ENCODE peak calls at places on chromosome 17, in five cellular contexts. L is T-cell; W is iPS DF 6.9; N is activated naive CD4-positive, alpha-beta T cell treated with anti-CD3 and anti-CD28 coated beads, Interleukin-2, amount 10 ng/mL, durations not matched to agents 7 days and 5 days; M is stomach. P is an unnamed sample.

GRCh38 chr17:41785091-41785875 is 1.2 kb downstream of the JUP start:
- DNase-seq in L (no peak), N (no peak), M (no peak), W (no peak), P (no peak)

GRCh38 chr17:77128895-77129567 is 11.7 kb upstream of the SEC14L1 start:
- DNase-seq in L (no peak), N (no peak), M (no peak), W (no peak), P (no peak)

GRCh38 chr17:78879679-78880186 is 23.3 kb downstream of the CEP295NL start:
- DNase-seq in L (peak; percentile 54), M (no peak), N (peak; percentile 47), W (no peak), P (peak; percentile 78)

GRCh38 chr17:13491916-13492315 is 109.8 kb downstream of the HS3ST3A1 start:
- DNase-seq in M (no peak), L (no peak), W (no peak), N (no peak), P (no peak)

GRCh38 chr17:1050246-1050995 is 53.5 kb downstream of the TIMM22 start:
- DNase-seq in W (no peak), L (no peak), N (no peak), M (no peak), P (no peak)

GRCh38 chr17:42009170-42009569 is 8.1 kb downstream of the DNAJC7 start:
- DNase-seq in N (no peak), M (no peak), W (no peak), L (no peak), P (no peak)

GRCh38 chr17:65387322-65387721 is 174.1 kb downstream of the AXIN2 start:
- DNase-seq in N (no peak), W (no peak), M (no peak), L (no peak), P (no peak)

GRCh38 chr17:7041607-7042506 is 2.0 kb downstream of the SLC16A11 start:
- DNase-seq in M (no peak), W (no peak), L (no peak), N (no peak), P (no peak)

GRCh38 chr17:61294286-61294685 is 105.4 kb upstream of the TBX2 start:
- DNase-seq in N (no peak), W (no peak), M (no peak), L (no peak), P (no peak)

GRCh38 chr17:50737118-50737698 is 17.8 kb downstream of the LUC7L3 start:
- DNase-seq in L (no peak), M (no peak), W (no peak), N (no peak), P (no peak)

GRCh38 chr17:82170412-82170961 is 42.2 kb downstream of the CCDC57 start:
- DNase-seq in M (no peak), W (no peak), N (no peak), L (no peak), P (no peak)

GRCh38 chr17:42337442-42337841 is 49.1 kb downstream of the STAT5A start:
- DNase-seq in N (peak; percentile 84), M (no peak), W (no peak), L (peak; percentile 86), P (peak; percentile 39)

GRCh38 chr17:42072323-42073187 is 22.2 kb upstream of the C17orf113 start:
- DNase-seq in L (no peak), W (no peak), N (no peak), M (peak; percentile 48), P (no peak)

GRCh38 chr17:44827863-44828262 is 2.2 kb downstream of the GJC1 start:
- DNase-seq in W (no peak), L (no peak), M (no peak), N (no peak), P (no peak)

GRCh38 chr17:79841369-79842135 is 2.3 kb upstream of the CBX4 start:
- DNase-seq in N (peak; percentile 46), L (no peak), M (no peak), W (no peak), P (no peak)

GRCh38 chr17:17425591-17425990 is 51.2 kb upstream of the MED9 start:
- DNase-seq in M (no peak), L (no peak), W (no peak), N (no peak), P (no peak)

GRCh38 chr17:29572691-29573557 is 4.4 kb downstream of the TP53I13 start:
- DNase-seq in W (no peak), L (peak; percentile 56), M (peak; percentile 52), N (peak; percentile 56), P (no peak)

GRCh38 chr17:76472726-76473125 is 5.3 kb downstream of the AANAT start:
- DNase-seq in N (no peak), M (no peak), W (no peak), L (no peak), P (no peak)

GRCh38 chr17:13984956-13985355 is 84.3 kb upstream of the COX10 start:
- DNase-seq in N (no peak), L (no peak), M (no peak), W (no peak), P (no peak)

GRCh38 chr17:57276621-57277020 is 20.3 kb downstream of the MSI2 start:
- DNase-seq in M (no peak), N (no peak), L (no peak), W (no peak), P (no peak)

GRCh38 chr17:81996757-81997441 is 19.5 kb downstream of the ASPSCR1 start:
- DNase-seq in W (no peak), M (no peak), N (no peak), L (no peak), P (no peak)

GRCh38 chr17:56675876-56676660 is 82.6 kb downstream of the NOG start:
- DNase-seq in M (no peak), L (no peak), W (no peak), N (no peak), P (no peak)

GRCh38 chr17:75601057-75601987 is 13.7 kb downstream of the MYO15B start:
- DNase-seq in L (no peak), N (peak; percentile 78), M (peak; percentile 74), W (no peak), P (peak; percentile 28)

GRCh38 chr17:9259419-9259818 is 238.1 kb downstream of the NTN1 start:
- DNase-seq in N (no peak), W (no peak), M (no peak), L (no peak), P (no peak)

GRCh38 chr17:6019959-6020358 is 50.2 kb upstream of the WSCD1 start:
- DNase-seq in N (no peak), L (no peak), M (no peak), W (no peak), P (no peak)

GRCh38 chr17:4947411-4948165 is 742 bp downstream of the PFN1 start:
- DNase-seq in L (peak; percentile 63), M (peak; percentile 70), N (peak; percentile 81), W (no peak), P (peak; percentile 71)

GRCh38 chr17:44830359-44831269 is 527 bp upstream of the GJC1 start:
- DNase-seq in W (peak; percentile 63), L (no peak), M (no peak), N (peak; percentile 29), P (peak; percentile 10)

GRCh38 chr17:64002658-64003525 is 4.7 kb downstream of the PRR29 start:
- DNase-seq in W (no peak), L (peak; percentile 21), M (no peak), N (peak; percentile 18), P (no peak)

GRCh38 chr17:6104956-6105355 is 34.8 kb downstream of the WSCD1 start:
- DNase-seq in W (no peak), L (no peak), N (no peak), M (no peak), P (no peak)

GRCh38 chr17:70521821-70522256 is 352.5 kb downstream of the KCNJ2 start:
- DNase-seq in W (no peak), N (no peak), L (no peak), M (peak; percentile 75), P (no peak)

GRCh38 chr17:60959011-60959410 is 281.4 kb downstream of the BCAS3 start:
- DNase-seq in M (no peak), N (no peak), L (no peak), W (no peak), P (no peak)

GRCh38 chr17:78044280-78044835 is 84.2 kb downstream of the TMC6 start:
- DNase-seq in W (no peak), M (no peak), L (no peak), N (no peak), P (no peak)

GRCh38 chr17:66786101-66786500 is 48.8 kb upstream of the CACNG5 start:
- DNase-seq in W (no peak), M (no peak), L (no peak), N (no peak), P (no peak)

GRCh38 chr17:14337596-14338079 is 36.8 kb downstream of the HS3ST3B1 start:
- DNase-seq in L (no peak), N (no peak), W (no peak), M (no peak), P (no peak)

GRCh38 chr17:16352303-16352837 is 899 bp downstream of the CENPV start:
- DNase-seq in L (no peak), M (peak; percentile 48), N (peak; percentile 48), W (no peak), P (peak; percentile 47)